ENCODE peak calls at places on chromosomes 12 and 14, in five cellular contexts. A is GM12865; Z is transverse colon; V is stimulated activated effector memory CD8-positive, alpha-beta T cell treated with anti-CD3 and anti-CD28 coated beads, Interleukin-12 subunit alpha, Interleukin-12 subunit beta, amount 100 ng/mL, for 72 hours; H is T-helper 9 cell. R is an unnamed sample.

GRCh38 chr14:104657563-104658324 is 31.7 kb upstream of the INF2 start:
- DNase-seq in A (peak), Z (no peak), V (no peak), H (no peak), R (peak)

GRCh38 chr12:66863276-66863675 is 184.4 kb upstream of the GRIP1 start:
- DNase-seq in Z (no peak), H (no peak), V (no peak), A (no peak), R (no peak)

GRCh38 chr14:32258574-32258973 is 55.5 kb upstream of the RNU6-8 start:
- DNase-seq in A (no peak), V (no peak), Z (no peak), H (no peak), R (no peak)

GRCh38 chr14:90730367-90730766 is 85.9 kb downstream of the TTC7B start:
- DNase-seq in A (no peak), V (no peak), Z (no peak), H (no peak), R (no peak)

GRCh38 chr14:28348797-28349196 is 417.8 kb upstream of the FOXG1 start:
- DNase-seq in H (no peak), Z (no peak), V (no peak), A (no peak), R (no peak)

GRCh38 chr12:24991209-24992049 is 42.5 kb upstream of the BCAT1 start:
- DNase-seq in Z (no peak), V (no peak), A (peak), H (no peak), R (no peak)

GRCh38 chr12:93991882-93992415 is 156.4 kb upstream of the PLXNC1 start:
- DNase-seq in Z (no peak), A (no peak), H (no peak), V (no peak), R (no peak)

GRCh38 chr12:14167005-14167628 is 185.7 kb upstream of the GRIN2B start:
- DNase-seq in A (peak), H (peak), V (peak), Z (peak), R (no peak)

GRCh38 chr12:12859690-12860089 is 31.7 kb upstream of the GPRC5A start:
- DNase-seq in A (no peak), H (no peak), Z (no peak), V (no peak), R (no peak)

R was measured in Peyer's patch.